ENCODE peak calls at places on chromosome 16, in five cellular contexts. G, I, N, K and U are unnamed samples.

GRCh38 chr16:86261379-86261778 is 248.9 kb upstream of the FOXF1 start:
- DNase-seq in I (no peak), K (no peak), G (no peak), N (no peak), U (no peak)

GRCh38 chr16:1525871-1526607 is 7.4 kb upstream of the TMEM204 start:
- DNase-seq in N (no peak), I (no peak), K (no peak), G (no peak), U (no peak)

GRCh38 chr16:27894441-27894840 is 169.1 kb downstream of the GSG1L start:
- DNase-seq in I (no peak), N (no peak), K (no peak), G (no peak), U (no peak)

GRCh38 chr16:3214904-3215600 is 19.9 kb downstream of the ZNF200 start:
- DNase-seq in N (no peak), K (no peak), I (no peak), G (no peak), U (no peak)

GRCh38 chr16:53502331-53503269 is at the start of gene AKTIP:
- DNase-seq in I (no peak), G (no peak), K (peak), N (peak), U (peak)

GRCh38 chr16:58418601-58419000 is 26.3 kb downstream of the GINS3 start:
- DNase-seq in G (peak), I (no peak), N (no peak), K (no peak), U (peak)

GRCh38 chr16:22206847-22207714 is 1.0 kb downstream of the EEF2K start:
- DNase-seq in N (peak), G (peak), K (peak), I (peak), U (peak)

GRCh38 chr16:1109648-1110047 is 13.6 kb upstream of the C1QTNF8 start:
- DNase-seq in K (no peak), N (no peak), I (no peak), G (no peak), U (no peak)

GRCh38 chr16:54430491-54431030 is 144.0 kb upstream of the IRX3 start:
- DNase-seq in N (no peak), K (no peak), I (no peak), G (no peak), U (no peak)

GRCh38 chr16:87240211-87241134 is 76.7 kb downstream of the C16orf95 start:
- DNase-seq in I (no peak), N (no peak), G (no peak), K (no peak), U (no peak)

GRCh38 chr16:72787519-72788268 is 260.2 kb downstream of the ZFHX3 start:
- DNase-seq in G (peak), K (peak), I (peak), N (peak), U (peak)

GRCh38 chr16:15650019-15650697 is at the start of gene NDE1:
- DNase-seq in G (peak), I (peak), N (peak), K (peak), U (peak)

GRCh38 chr16:35187665-35188225 is 1728.3 kb downstream of the TP53TG3F start:
- DNase-seq in I (no peak), N (no peak), G (no peak), K (no peak), U (no peak)

GRCh38 chr16:88774544-88775393 is 10.3 kb downstream of the PIEZO1 start:
- DNase-seq in N (no peak), I (no peak), K (no peak), G (no peak), U (no peak)
- TF ChIP-seq POLR2A in N (no peak), I (no peak), K (no peak), G (no peak), U (no peak)

GRCh38 chr16:4733211-4733742 is 794 bp downstream of the ANKS3 start:
- DNase-seq in N (no peak), G (no peak), K (no peak), I (no peak), U (no peak)

GRCh38 chr16:4734063-4734729 is at the start of the genes ANKS3 and DNAAF8:
- DNase-seq in G (peak), I (peak), K (peak), N (peak), U (peak)

GRCh38 chr16:4733747-4734062 is 366 bp downstream of the ANKS3 start:
- DNase-seq in I (no peak), G (no peak), K (no peak), N (no peak), U (no peak)

GRCh38 chr16:4736546-4736945 is 2.2 kb downstream of the DNAAF8 start:
- DNase-seq in N (no peak), I (no peak), G (no peak), K (no peak), U (no peak)

DNA sequence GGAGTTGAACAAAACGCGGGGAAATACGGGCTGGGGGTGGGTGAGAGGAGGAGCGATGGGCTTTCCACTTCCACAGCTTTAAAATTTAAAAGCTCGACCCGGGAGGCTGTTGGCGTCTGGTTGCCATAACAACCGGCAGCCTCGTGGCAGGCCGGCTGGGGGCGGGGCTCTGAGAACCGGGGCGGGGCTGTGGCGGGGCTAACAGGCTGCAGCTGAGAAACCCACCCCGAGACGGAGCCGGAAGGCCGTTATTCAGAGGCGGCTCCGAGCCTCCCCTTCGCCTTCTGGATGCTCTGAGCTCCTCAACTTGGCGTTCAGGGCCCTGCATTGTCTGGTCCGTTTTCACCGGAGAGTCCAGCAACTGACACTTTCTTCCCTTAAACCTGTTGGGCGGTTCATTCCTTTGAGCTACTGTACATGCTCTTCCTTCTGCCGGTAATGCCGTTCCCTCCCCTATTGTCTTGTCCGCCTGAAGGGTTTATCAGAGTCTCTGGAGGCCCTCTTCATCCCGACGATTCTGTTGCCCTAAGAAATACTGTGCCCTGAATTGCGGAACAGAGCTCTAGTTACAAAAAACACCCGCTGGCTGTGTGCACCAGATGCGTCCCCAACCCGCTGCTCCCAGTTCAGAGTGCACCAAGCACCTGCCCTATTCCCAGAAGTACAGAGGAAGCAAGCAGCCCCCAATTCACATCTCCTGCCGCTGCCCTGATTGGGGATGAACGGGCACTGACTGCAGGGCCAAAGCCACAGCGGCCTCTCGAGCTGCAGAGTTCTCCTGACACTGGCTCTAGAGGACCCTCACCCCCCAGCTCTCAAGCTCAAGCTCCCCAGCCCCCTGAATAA is 616 bp downstream of the DNAAF8 start:
- DNase-seq in I (peak), G (peak), K (peak), N (peak), U (peak)
- TF ChIP-seq POLR2A in I (peak), G (no peak), K (no peak), N (no peak), U (peak)

GRCh38 chr16:19071811-19072777 is 4.7 kb downstream of the COQ7 start:
- DNase-seq in N (peak), I (no peak), K (peak), G (no peak), U (peak)

GRCh38 chr16:19068237-19068815 is 912 bp downstream of the COQ7 start:
- DNase-seq in K (peak), G (no peak), N (no peak), I (peak), U (peak)

GRCh38 chr16:19062706-19063105 is 4.7 kb upstream of the COQ7 start:
- DNase-seq in N (no peak), I (no peak), K (no peak), G (no peak), U (no peak)

GRCh38 chr16:19066988-19067348 is 446 bp upstream of the COQ7 start:
- DNase-seq in I (peak), K (no peak), N (no peak), G (no peak), U (no peak)

DNA sequence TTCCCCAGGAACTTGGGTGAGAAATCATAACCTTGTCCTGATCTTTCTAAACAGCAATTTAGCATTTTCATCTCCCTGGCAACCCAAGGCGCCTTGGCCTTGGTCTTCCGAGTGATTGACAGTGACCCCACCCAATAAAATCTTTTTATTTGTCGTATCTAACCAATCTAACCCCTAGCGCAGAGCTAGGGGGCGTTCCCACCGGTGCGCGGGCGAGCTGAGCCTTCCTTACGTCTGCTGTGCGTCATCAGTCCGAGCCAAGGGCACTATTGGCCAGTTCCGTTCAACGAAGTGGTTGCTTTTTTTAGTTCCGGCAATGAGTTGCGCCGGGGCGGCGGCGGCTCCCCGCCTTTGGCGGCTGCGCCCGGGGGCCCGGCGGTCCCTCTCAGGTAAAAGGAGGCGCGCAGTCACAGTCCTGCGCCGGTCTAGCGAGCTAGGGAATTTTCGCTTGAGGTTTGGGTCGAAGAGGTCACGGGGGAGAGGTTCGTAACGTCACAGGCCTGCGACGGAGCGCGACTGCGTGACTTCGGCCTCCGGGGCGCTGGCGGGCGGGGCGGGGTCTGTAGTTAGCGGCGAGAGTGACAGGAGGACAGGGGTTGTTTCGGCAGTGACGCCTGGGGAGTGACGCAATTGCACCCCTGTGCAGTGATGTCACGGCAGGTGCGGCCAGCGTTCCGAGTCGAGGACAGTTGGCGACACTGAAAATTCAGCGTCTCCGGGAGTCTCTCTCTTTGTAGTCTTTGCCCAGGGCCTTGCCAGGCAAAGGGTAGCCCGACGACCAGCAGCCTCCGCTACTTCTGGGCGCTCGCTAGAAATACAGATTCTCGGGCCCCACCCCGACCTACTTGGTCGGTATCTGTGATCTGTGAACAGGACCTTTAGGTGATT is at the start of gene COQ7:
- DNase-seq in K (peak), I (peak), N (peak), G (peak), U (peak)
- TF ChIP-seq POLR2A in K (peak), I (peak), N (no peak), G (peak), U (peak)

GRCh38 chr16:66903544-66904427 is 14.9 kb downstream of the CDH16 start:
- DNase-seq in N (peak), G (no peak), K (no peak), I (peak), U (peak)

GRCh38 chr16:66899945-66900688 is 18.6 kb downstream of the CDH16 start:
- DNase-seq in K (peak), N (peak), G (peak), I (no peak), U (peak)

GRCh38 chr16:66902648-66903543 is 15.8 kb downstream of the CDH16 start:
- DNase-seq in G (no peak), I (peak), N (no peak), K (no peak), U (peak)

GRCh38 chr16:66900721-66901441 is 17.8 kb downstream of the CDH16 start:
- DNase-seq in K (no peak), N (no peak), G (peak), I (no peak), U (no peak)

GRCh38 chr16:66901626-66902025 is 17.1 kb downstream of the CDH16 start:
- DNase-seq in K (no peak), N (no peak), G (no peak), I (peak), U (no peak)
- TF ChIP-seq POLR2A in K (no peak), N (no peak), G (no peak), I (no peak), U (no peak)

GRCh38 chr16:78496189-78496588 is 396.7 kb downstream of the WWOX start:
- DNase-seq in G (no peak), K (no peak), I (no peak), N (no peak), U (no peak)

GRCh38 chr16:78500659-78501226 is 401.3 kb downstream of the WWOX start:
- DNase-seq in G (no peak), K (no peak), I (no peak), N (no peak), U (no peak)

GRCh38 chr16:78503501-78504110 is 404.2 kb downstream of the WWOX start:
- DNase-seq in G (peak), K (peak), N (peak), I (no peak), U (peak)

GRCh38 chr16:78501744-78502143 is 402.3 kb downstream of the WWOX start:
- DNase-seq in N (no peak), K (no peak), I (no peak), G (no peak), U (no peak)

GRCh38 chr16:78499399-78499798 is 399.9 kb downstream of the WWOX start:
- DNase-seq in G (no peak), N (no peak), I (no peak), K (no peak), U (no peak)
- TF ChIP-seq POLR2A in G (no peak), N (no peak), I (no peak), K (no peak), U (no peak)